ENCODE peak calls at places on chromosome 14, in nine cellular contexts. I is colonic mucosa, P is neural progenitor cell, O is HCT116, S is fibroblast of lung, M is mesendoderm, N is SK-N-MC, W is astrocyte, U is neuronal stem cell. E is an unnamed sample.

GRCh38 chr14:85387181-85387580 is 142.8 kb upstream of the FLRT2 start:
- DNase-seq in I (no peak), P (no peak), O (no peak), S (no peak), M (peak), N (no peak), W (no peak), U (no peak), E (peak)

GRCh38 chr14:75453817-75454434 is 26.1 kb downstream of the JDP2 start:
- DNase-seq in I (no peak), P (peak), O (no peak), S (no peak), M (peak), N (no peak), W (no peak), U (no peak), E (no peak)

GRCh38 chr14:66121859-66122258 is 364.3 kb upstream of the CCDC196 start:
- DNase-seq in I (no peak), P (peak), O (no peak), S (no peak), M (peak), N (no peak), W (no peak), U (no peak), E (no peak)

GRCh38 chr14:61042220-61042619 is 61.2 kb downstream of the SLC38A6 start:
- DNase-seq in I (no peak), P (no peak), O (no peak), S (no peak), M (no peak), N (no peak), W (no peak), U (no peak), E (no peak)

GRCh38 chr14:71361335-71361734 is 454.1 kb downstream of the PCNX1 start:
- DNase-seq in I (no peak), P (no peak), O (no peak), S (no peak), M (no peak), N (no peak), W (peak), U (no peak), E (peak)

GRCh38 chr14:23119362-23120327 is 590 bp upstream of the CEBPE start:
- DNase-seq in I (no peak), P (peak), O (no peak), S (no peak), M (peak), N (no peak), W (no peak), U (no peak), E (no peak)

GRCh38 chr14:35197015-35197414 is 74.7 kb downstream of the PRORP start:
- DNase-seq in I (no peak), P (no peak), O (peak), S (peak), M (no peak), N (no peak), W (peak), U (no peak), E (peak)

GRCh38 chr14:77584809-77585208 is 31.6 kb downstream of the SPTLC2 start:
- DNase-seq in I (no peak), P (no peak), O (no peak), S (no peak), M (no peak), N (no peak), W (no peak), U (no peak), E (no peak)

GRCh38 chr14:36176524-36176923 is at the start of gene PTCSC3:
- DNase-seq in I (no peak), P (no peak), O (no peak), S (no peak), M (no peak), N (peak), W (no peak), U (no peak), E (no peak)

GRCh38 chr14:99724939-99725773 is 41.1 kb downstream of the CYP46A1 start:
- DNase-seq in I (no peak), P (no peak), O (no peak), S (no peak), M (no peak), N (no peak), W (no peak), U (no peak), E (no peak)

GRCh38 chr14:36767603-36768281 is 106.1 kb downstream of the PAX9 start:
- DNase-seq in I (no peak), P (no peak), O (no peak), S (no peak), M (peak), N (no peak), W (peak), U (no peak), E (peak)

GRCh38 chr14:35632276-35633071 is 98.5 kb downstream of the INSM2 start:
- DNase-seq in I (no peak), P (no peak), O (no peak), S (peak), M (no peak), N (no peak), W (peak), U (no peak), E (peak)

GRCh38 chr14:23043749-23044148 is 1.7 kb downstream of the PSMB11 start:
- DNase-seq in I (no peak), P (peak), O (no peak), S (no peak), M (peak), N (no peak), W (no peak), U (no peak), E (no peak)

GRCh38 chr14:61101803-61102548 is 120.9 kb downstream of the SLC38A6 start:
- DNase-seq in I (no peak), P (no peak), O (no peak), S (peak), M (peak), N (no peak), W (peak), U (no peak), E (peak)

GRCh38 chr14:49173765-49174373 is 412.3 kb downstream of the RPS29 start:
- DNase-seq in I (peak), P (peak), O (peak), S (peak), M (peak), N (peak), W (peak), U (peak), E (peak)

GRCh38 chr14:99686557-99687283 is 2.6 kb downstream of the CYP46A1 start:
- DNase-seq in I (peak), P (no peak), O (no peak), S (no peak), M (no peak), N (no peak), W (no peak), U (no peak), E (no peak)

GRCh38 chr14:24232121-24232644 is at the start of gene NEDD8:
- DNase-seq in I (peak), P (peak), O (peak), S (peak), M (peak), N (peak), W (peak), U (peak), E (peak)
- H3K27ac ChIP-seq in I (peak), P (peak), O (peak), S (peak), M (peak), N (peak), W (peak), U (peak), E (peak)

GRCh38 chr14:79179985-79180384 is 1009.8 kb downstream of the NRXN3 start:
- DNase-seq in I (no peak), P (no peak), O (no peak), S (no peak), M (no peak), N (no peak), W (no peak), U (no peak), E (no peak)
- H3K4me3 ChIP-seq in I (no peak), P (no peak), O (no peak), S (no peak), M (no peak), N (no peak), W (no peak), U (no peak), E (no peak)

GRCh38 chr14:76509291-76509690 is 133.4 kb downstream of the ESRRB start:
- DNase-seq in I (no peak), P (no peak), O (no peak), S (no peak), M (peak), N (no peak), W (no peak), U (no peak), E (no peak)
- H3K9ac ChIP-seq in I (no peak), P (no peak), O (no peak), S (no peak), M (no peak), N (no peak), W (no peak), U (no peak), E (no peak)

DNA sequence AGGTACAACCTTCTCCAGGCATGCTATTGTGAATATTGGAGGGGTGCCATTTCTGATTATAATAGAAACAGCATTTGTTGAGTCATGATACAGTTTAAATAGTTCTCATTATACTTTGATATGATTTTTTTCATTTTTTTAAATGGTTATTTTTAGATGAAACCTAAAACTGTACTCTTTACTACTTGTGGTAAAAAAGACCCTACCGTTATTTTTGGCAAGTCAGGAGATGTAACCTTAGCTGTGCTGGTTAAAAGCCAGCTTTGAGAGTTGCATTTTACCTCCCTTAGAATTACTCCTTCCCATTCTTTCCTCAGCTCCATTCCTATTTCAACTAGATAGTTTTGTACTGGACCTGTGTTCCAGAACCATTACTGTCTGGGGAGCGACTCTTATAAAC is 91.9 kb downstream of the RAD51B start:
- DNase-seq in I (no peak), P (no peak), O (no peak), S (peak), M (no peak), N (no peak), W (peak), U (no peak), E (no peak)
- H3K27ac ChIP-seq in I (no peak), P (no peak), O (no peak), S (no peak), M (no peak), N (no peak), W (no peak), U (no peak), E (no peak)

GRCh38 chr14:31244626-31245025 is 37.0 kb upstream of the HECTD1 start:
- DNase-seq in I (no peak), P (no peak), O (no peak), S (no peak), M (no peak), N (no peak), W (no peak), U (no peak), E (no peak)
- H3K4me3 ChIP-seq in I (no peak), P (no peak), O (no peak), S (no peak), M (no peak), N (no peak), W (no peak), U (no peak), E (no peak)

DNA sequence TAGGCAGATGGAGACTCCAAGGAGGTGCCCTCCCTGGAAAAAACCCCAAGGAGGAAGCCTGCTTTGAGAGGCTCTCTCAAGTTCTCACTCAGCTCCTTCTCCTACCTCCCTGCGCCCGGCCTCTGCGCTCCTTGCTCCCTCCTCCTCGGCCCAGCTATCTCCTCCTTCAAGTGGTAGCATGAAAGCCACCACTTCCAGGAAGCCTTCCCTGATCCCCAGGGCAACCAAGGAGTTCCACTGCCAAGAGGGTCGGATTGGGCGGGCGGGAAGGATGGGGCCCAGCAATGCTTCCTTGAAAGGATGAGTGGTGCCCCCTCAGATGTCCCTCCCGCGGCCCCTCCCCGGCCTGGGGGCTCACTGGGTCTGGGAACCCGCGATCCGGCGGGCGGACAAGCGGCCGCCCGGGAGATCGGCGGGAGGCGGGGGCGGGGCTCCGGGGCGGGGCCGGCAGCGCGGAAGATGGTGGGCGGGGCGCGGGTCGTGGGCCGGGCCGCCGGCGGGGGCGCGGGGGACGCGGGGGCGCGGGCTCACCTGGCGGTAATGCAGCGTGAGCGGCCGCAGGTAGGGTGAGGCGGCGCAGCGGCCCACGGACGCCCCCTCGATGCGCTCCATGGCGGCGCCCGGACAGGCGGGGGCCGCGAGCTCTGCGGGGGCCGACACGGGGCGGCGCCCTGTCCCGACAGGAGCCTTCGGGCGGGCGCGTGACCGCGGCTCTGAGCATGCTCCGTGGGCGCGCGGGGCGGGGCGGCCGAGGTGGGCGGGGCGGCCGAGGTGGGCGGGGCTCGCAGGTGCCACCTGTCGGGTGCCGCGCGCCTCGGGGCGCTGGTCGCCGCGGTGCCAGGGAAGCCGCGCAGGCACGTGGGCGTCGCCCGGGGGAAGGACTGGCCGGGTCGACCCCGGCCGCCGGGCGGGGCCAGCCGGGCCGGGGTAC is at the start of gene NUDT14:
- DNase-seq in I (peak), P (peak), O (peak), S (peak), M (peak), N (no peak), W (no peak), U (no peak), E (peak)
- H3K9ac ChIP-seq in I (peak), P (no peak), O (peak), S (peak), M (peak), N (peak), W (peak), U (peak), E (no peak)

DNA sequence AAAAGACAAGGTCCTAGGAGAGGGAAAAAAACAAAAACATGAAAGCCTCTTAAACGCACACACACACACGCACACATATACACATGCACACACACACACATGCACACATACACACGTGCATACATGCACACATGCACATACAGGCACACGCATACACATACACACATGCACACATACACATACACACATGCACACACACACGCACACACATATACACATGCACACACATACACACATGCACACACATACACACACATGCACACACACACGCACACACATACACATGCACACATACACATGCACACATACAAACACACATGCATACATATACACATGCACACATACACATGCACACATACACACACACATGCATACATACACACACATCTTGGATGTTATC is 78.1 kb upstream of the PPP2R5C start:
- DNase-seq in I (no peak), P (no peak), O (no peak), S (no peak), M (no peak), N (no peak), W (no peak), U (no peak), E (no peak)
- H3K27ac ChIP-seq in I (no peak), P (no peak), O (no peak), S (no peak), M (no peak), N (no peak), W (no peak), U (no peak), E (no peak)

DNA sequence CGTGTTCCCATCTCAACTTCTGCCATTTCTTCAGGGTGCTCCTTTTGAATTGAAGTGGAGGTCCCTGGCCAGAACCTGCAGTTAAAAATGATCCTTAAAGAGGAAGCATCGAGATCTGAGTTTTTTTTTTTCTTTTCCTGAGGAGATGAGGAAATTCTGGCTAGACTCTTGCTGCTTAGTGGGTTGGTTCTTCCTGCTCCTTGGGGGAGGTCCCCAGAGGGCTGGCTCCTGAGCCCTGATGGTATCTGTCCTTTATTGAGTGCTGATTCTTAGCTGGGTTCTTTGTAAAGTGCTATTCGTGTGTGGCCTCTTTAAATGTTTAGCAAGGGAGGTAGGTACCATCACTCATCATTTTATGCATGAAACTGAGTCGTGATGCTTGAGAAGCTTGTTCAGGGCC is 11.7 kb downstream of the PELI2 start:
- DNase-seq in I (no peak), P (peak), O (no peak), S (no peak), M (peak), N (no peak), W (no peak), U (no peak), E (no peak)
- H3K4me3 ChIP-seq in I (no peak), P (no peak), O (no peak), S (no peak), M (no peak), N (peak), W (no peak), U (no peak), E (no peak)

E was measured in mammary epithelial cell.